ENCODE peak calls at places on chromosomes 11 and 22, in seven cellular contexts. R is activated CD8-positive, alpha-beta T cell treated with anti-CD3 and anti-CD28 coated beads for 36 hours; E is stimulated activated CD4-positive, alpha-beta T cell treated with anti-CD3 and anti-CD28 coated beads, Interleukin-12 subunit alpha, Interleukin-12 subunit beta, amount 100 ng/mL, for 4 hours; V is DMS153; J is cardiac muscle cell; P is stimulated activated CD8-positive, alpha-beta memory T cell treated with anti-CD3 and anti-CD28 coated beads, Interleukin-15, amount 100 ng/mL, for 48 hours; C is H9. Q is an unnamed sample.

GRCh38 chr11:103433380-103433779 is 324.2 kb downstream of the DYNC2H1 start:
- DNase-seq in E (no peak), V (no peak), P (no peak), R (no peak), C (no peak), J (peak), Q (no peak)

GRCh38 chr11:19935507-19935906 is 222.9 kb downstream of the NAV2 start:
- DNase-seq in E (no peak), R (no peak), P (no peak), J (no peak), V (no peak), C (peak), Q (no peak)

GRCh38 chr11:108973402-108974119 is 308.7 kb downstream of the DDX10 start:
- DNase-seq in C (no peak), J (peak), V (no peak), P (no peak), E (no peak), R (no peak), Q (no peak)

GRCh38 chr11:83666149-83666548 is 380.0 kb upstream of the CCDC90B start:
- DNase-seq in V (no peak), C (no peak), J (no peak), E (no peak), R (no peak), P (no peak), Q (no peak)

GRCh38 chr22:30636226-30637077 is 871 bp downstream of the SLC35E4 start:
- DNase-seq in C (peak), J (no peak), E (no peak), R (peak), P (no peak), V (no peak), Q (peak)

GRCh38 chr11:35619030-35619753 is 932 bp downstream of the FJX1 start:
- DNase-seq in J (peak), R (peak), P (no peak), V (peak), E (peak), C (peak), Q (peak)

GRCh38 chr11:11179239-11179638 is 173.8 kb downstream of the CSNK2A3 start:
- DNase-seq in E (no peak), P (no peak), C (no peak), R (no peak), J (peak), V (no peak), Q (no peak)

GRCh38 chr11:106091480-106092123 is 14.1 kb downstream of the AASDHPPT start:
- DNase-seq in J (peak), P (no peak), V (no peak), C (no peak), E (peak), R (peak), Q (no peak)

GRCh38 chr22:49971232-49972162 is 10.9 kb downstream of the PIM3 start:
- DNase-seq in E (peak), R (peak), J (peak), V (no peak), P (peak), C (peak), Q (no peak)

GRCh38 chr11:35177370-35177769 is 38.4 kb downstream of the CD44 start:
- DNase-seq in V (no peak), R (peak), E (no peak), C (no peak), P (peak), J (no peak), Q (no peak)

GRCh38 chr11:126530416-126530815 is 174.9 kb downstream of the ST3GAL4 start:
- DNase-seq in P (no peak), J (no peak), R (no peak), E (no peak), C (no peak), V (no peak), Q (no peak)

GRCh38 chr11:47233989-47234668 is 14.5 kb downstream of the ACP2 start:
- DNase-seq in J (peak), R (peak), V (peak), P (no peak), E (no peak), C (peak), Q (peak)

GRCh38 chr22:23789638-23790037 is 2.9 kb downstream of the SMARCB1 start:
- DNase-seq in P (no peak), J (no peak), E (no peak), R (no peak), C (no peak), V (no peak), Q (peak)

GRCh38 chr11:9757809-9758675 is 94.2 kb downstream of the SWAP70 start:
- DNase-seq in R (peak), V (peak), E (peak), J (peak), C (peak), P (peak), Q (peak)

GRCh38 chr11:95378106-95378505 is 147.1 kb upstream of the SESN3 start:
- DNase-seq in R (no peak), P (no peak), E (no peak), V (no peak), C (no peak), J (no peak), Q (no peak)

GRCh38 chr22:30025187-30025586 is 55.1 kb upstream of the HORMAD2 start:
- DNase-seq in E (no peak), C (no peak), V (no peak), P (no peak), J (no peak), R (no peak), Q (no peak)

GRCh38 chr11:135033545-135033944 is 621.5 kb upstream of the B3GAT1 start:
- DNase-seq in V (no peak), C (peak), R (no peak), E (no peak), P (no peak), J (peak), Q (peak)

GRCh38 chr11:116062129-116062525 is 557.9 kb upstream of the CADM1 start:
- DNase-seq in C (no peak), E (no peak), P (no peak), J (no peak), V (no peak), R (no peak), Q (no peak)

GRCh38 chr11:58578136-58578634 is 678 bp upstream of the ZFP91 start:
- DNase-seq in J (peak), E (peak), R (peak), P (peak), V (peak), C (peak), Q (peak)

GRCh38 chr11:87493516-87493915 is 455.8 kb downstream of the TMEM135 start:
- DNase-seq in J (no peak), E (no peak), R (no peak), V (no peak), P (no peak), C (peak), Q (no peak)

GRCh38 chr11:130381317-130381716 is 47.1 kb downstream of the ADAMTS8 start:
- DNase-seq in E (no peak), J (peak), R (no peak), C (no peak), P (no peak), V (no peak), Q (no peak)

GRCh38 chr11:43558056-43558455 is 122.5 kb upstream of the HSD17B12 start:
- DNase-seq in E (no peak), C (no peak), V (no peak), J (no peak), P (no peak), R (no peak), Q (peak)

GRCh38 chr11:30091728-30092127 is 74.9 kb upstream of the KCNA4 start:
- DNase-seq in P (no peak), C (no peak), E (no peak), J (no peak), V (no peak), R (no peak), Q (no peak)

GRCh38 chr11:104957280-104957679 is 11.1 kb downstream of the CASP4 start:
- DNase-seq in P (no peak), J (peak), R (no peak), E (no peak), V (no peak), C (no peak), Q (no peak)

GRCh38 chr11:2375341-2375853 is 1.7 kb upstream of the CD81 start:
- DNase-seq in E (no peak), P (no peak), C (no peak), V (no peak), R (no peak), J (no peak), Q (no peak)

GRCh38 chr11:78050964-78051831 is 12.5 kb upstream of the THRSP start:
- DNase-seq in E (no peak), C (peak), R (no peak), J (peak), P (no peak), V (no peak), Q (no peak)

Q was measured in NCI-H82.